ENCODE peak calls at places on chromosomes 2 and 18, in six cellular contexts. One of them, this sample, is unnamed.

GRCh38 chr2:98598781-98599428 is 9.4 kb downstream of the COA5 start:
- DNase-seq in stimulated activated CD8-positive, alpha-beta memory T cell treated with anti-CD3 and anti-CD28 coated beads, Interleukin-7, amount 100 ng/mL, for 24 hours: no peak
- DNase-seq in caudate nucleus: no peak
- DNase-seq in sciatic nerve: no peak
- DNase-seq in EL: peak
- DNase-seq in pons: no peak
- DNase-seq in this sample: no peak

GRCh38 chr2:173050684-173051083 is 25.0 kb upstream of the MAP3K20 start:
- DNase-seq in stimulated activated CD8-positive, alpha-beta memory T cell treated with anti-CD3 and anti-CD28 coated beads, Interleukin-7, amount 100 ng/mL, for 24 hours: no peak
- DNase-seq in caudate nucleus: no peak
- DNase-seq in sciatic nerve: no peak
- DNase-seq in EL: no peak
- DNase-seq in pons: no peak
- DNase-seq in this sample: no peak

GRCh38 chr2:2827237-2827636 is 496.2 kb upstream of the MYT1L start:
- DNase-seq in stimulated activated CD8-positive, alpha-beta memory T cell treated with anti-CD3 and anti-CD28 coated beads, Interleukin-7, amount 100 ng/mL, for 24 hours: no peak
- DNase-seq in caudate nucleus: no peak
- DNase-seq in sciatic nerve: no peak
- DNase-seq in EL: no peak
- DNase-seq in pons: no peak
- DNase-seq in this sample: no peak

GRCh38 chr2:202545523-202545922 is 89.2 kb upstream of the FAM117B start:
- DNase-seq in stimulated activated CD8-positive, alpha-beta memory T cell treated with anti-CD3 and anti-CD28 coated beads, Interleukin-7, amount 100 ng/mL, for 24 hours: no peak
- DNase-seq in caudate nucleus: no peak
- DNase-seq in sciatic nerve: no peak
- DNase-seq in EL: no peak
- DNase-seq in pons: no peak
- DNase-seq in this sample: no peak

GRCh38 chr18:45567123-45567522 is 48.2 kb upstream of the SLC14A2 start:
- DNase-seq in stimulated activated CD8-positive, alpha-beta memory T cell treated with anti-CD3 and anti-CD28 coated beads, Interleukin-7, amount 100 ng/mL, for 24 hours: no peak
- DNase-seq in caudate nucleus: no peak
- DNase-seq in sciatic nerve: no peak
- DNase-seq in EL: no peak
- DNase-seq in pons: no peak
- DNase-seq in this sample: no peak

GRCh38 chr18:21672868-21673267 is 31.7 kb downstream of the ABHD3 start:
- DNase-seq in stimulated activated CD8-positive, alpha-beta memory T cell treated with anti-CD3 and anti-CD28 coated beads, Interleukin-7, amount 100 ng/mL, for 24 hours: no peak
- DNase-seq in caudate nucleus: no peak
- DNase-seq in sciatic nerve: no peak
- DNase-seq in EL: peak
- DNase-seq in pons: peak
- DNase-seq in this sample: no peak

GRCh38 chr2:180240774-180241173 is 233.7 kb upstream of the CWC22 start:
- DNase-seq in stimulated activated CD8-positive, alpha-beta memory T cell treated with anti-CD3 and anti-CD28 coated beads, Interleukin-7, amount 100 ng/mL, for 24 hours: no peak
- DNase-seq in caudate nucleus: no peak
- DNase-seq in sciatic nerve: no peak
- DNase-seq in EL: peak
- DNase-seq in pons: no peak
- DNase-seq in this sample: no peak

GRCh38 chr2:156435725-156436476 is at the start of gene GPD2:
- DNase-seq in stimulated activated CD8-positive, alpha-beta memory T cell treated with anti-CD3 and anti-CD28 coated beads, Interleukin-7, amount 100 ng/mL, for 24 hours: peak
- DNase-seq in caudate nucleus: peak
- DNase-seq in sciatic nerve: peak
- DNase-seq in EL: peak
- DNase-seq in pons: peak
- DNase-seq in this sample: peak

GRCh38 chr2:197037863-197038398 is 111.4 kb upstream of the PGAP1 start:
- DNase-seq in stimulated activated CD8-positive, alpha-beta memory T cell treated with anti-CD3 and anti-CD28 coated beads, Interleukin-7, amount 100 ng/mL, for 24 hours: no peak
- DNase-seq in caudate nucleus: no peak
- DNase-seq in sciatic nerve: no peak
- DNase-seq in EL: no peak
- DNase-seq in pons: no peak
- DNase-seq in this sample: no peak

GRCh38 chr18:63336366-63337099 is 17.0 kb upstream of the BCL2 start:
- DNase-seq in stimulated activated CD8-positive, alpha-beta memory T cell treated with anti-CD3 and anti-CD28 coated beads, Interleukin-7, amount 100 ng/mL, for 24 hours: no peak
- DNase-seq in caudate nucleus: no peak
- DNase-seq in sciatic nerve: no peak
- DNase-seq in EL: peak
- DNase-seq in pons: no peak
- DNase-seq in this sample: no peak

GRCh38 chr18:63079114-63079513 is 240.5 kb downstream of the BCL2 start:
- DNase-seq in stimulated activated CD8-positive, alpha-beta memory T cell treated with anti-CD3 and anti-CD28 coated beads, Interleukin-7, amount 100 ng/mL, for 24 hours: no peak
- DNase-seq in caudate nucleus: no peak
- DNase-seq in sciatic nerve: no peak
- DNase-seq in EL: no peak
- DNase-seq in pons: peak
- DNase-seq in this sample: no peak

GRCh38 chr2:11129598-11130449 is 25.4 kb upstream of the SLC66A3 start:
- DNase-seq in stimulated activated CD8-positive, alpha-beta memory T cell treated with anti-CD3 and anti-CD28 coated beads, Interleukin-7, amount 100 ng/mL, for 24 hours: peak
- DNase-seq in caudate nucleus: no peak
- DNase-seq in sciatic nerve: peak
- DNase-seq in EL: no peak
- DNase-seq in pons: no peak
- DNase-seq in this sample: peak

GRCh38 chr2:44245068-44245861 is 30.0 kb upstream of the SLC3A1 start:
- DNase-seq in stimulated activated CD8-positive, alpha-beta memory T cell treated with anti-CD3 and anti-CD28 coated beads, Interleukin-7, amount 100 ng/mL, for 24 hours: no peak
- DNase-seq in caudate nucleus: no peak
- DNase-seq in sciatic nerve: no peak
- DNase-seq in EL: peak
- DNase-seq in pons: peak
- DNase-seq in this sample: no peak

GRCh38 chr2:177538323-177538722 is 145.8 kb downstream of the AGPS start:
- DNase-seq in stimulated activated CD8-positive, alpha-beta memory T cell treated with anti-CD3 and anti-CD28 coated beads, Interleukin-7, amount 100 ng/mL, for 24 hours: no peak
- DNase-seq in caudate nucleus: no peak
- DNase-seq in sciatic nerve: no peak
- DNase-seq in EL: no peak
- DNase-seq in pons: peak
- DNase-seq in this sample: no peak

GRCh38 chr2:173684896-173685485 is 280.2 kb downstream of the SP3 start:
- DNase-seq in stimulated activated CD8-positive, alpha-beta memory T cell treated with anti-CD3 and anti-CD28 coated beads, Interleukin-7, amount 100 ng/mL, for 24 hours: no peak
- DNase-seq in caudate nucleus: no peak
- DNase-seq in sciatic nerve: no peak
- DNase-seq in EL: no peak
- DNase-seq in pons: no peak
- DNase-seq in this sample: no peak

GRCh38 chr18:8349608-8350323 is 259.5 kb upstream of the RAB12 start:
- DNase-seq in stimulated activated CD8-positive, alpha-beta memory T cell treated with anti-CD3 and anti-CD28 coated beads, Interleukin-7, amount 100 ng/mL, for 24 hours: no peak
- DNase-seq in caudate nucleus: no peak
- DNase-seq in sciatic nerve: no peak
- DNase-seq in EL: no peak
- DNase-seq in pons: no peak
- DNase-seq in this sample: no peak

GRCh38 chr2:22748909-22749308 is 636.1 kb upstream of the KLHL29 start:
- DNase-seq in stimulated activated CD8-positive, alpha-beta memory T cell treated with anti-CD3 and anti-CD28 coated beads, Interleukin-7, amount 100 ng/mL, for 24 hours: no peak
- DNase-seq in caudate nucleus: no peak
- DNase-seq in sciatic nerve: no peak
- DNase-seq in EL: no peak
- DNase-seq in pons: no peak
- DNase-seq in this sample: no peak

GRCh38 chr2:25664531-25665307 is 8.7 kb downstream of the DTNB start:
- DNase-seq in stimulated activated CD8-positive, alpha-beta memory T cell treated with anti-CD3 and anti-CD28 coated beads, Interleukin-7, amount 100 ng/mL, for 24 hours: no peak
- DNase-seq in caudate nucleus: peak
- DNase-seq in sciatic nerve: peak
- DNase-seq in EL: peak
- DNase-seq in pons: peak
- DNase-seq in this sample: no peak

GRCh38 chr2:152189622-152190495 is 14.3 kb upstream of the STAM2 start:
- DNase-seq in stimulated activated CD8-positive, alpha-beta memory T cell treated with anti-CD3 and anti-CD28 coated beads, Interleukin-7, amount 100 ng/mL, for 24 hours: no peak
- DNase-seq in caudate nucleus: no peak
- DNase-seq in sciatic nerve: no peak
- DNase-seq in EL: peak
- DNase-seq in pons: peak
- DNase-seq in this sample: no peak

This sample was measured in NCI-H187.